ENCODE peak calls at places on chromosomes 4 and X, in four cellular contexts. One of them, this sample, is unnamed.

GRCh38 chr4:54659213-54660144 is 1.7 kb downstream of the KIT start:
- DNase-seq in heart left ventricle: no peak
- DNase-seq in BJ: no peak
- DNase-seq in pancreas: peak; percentile 39
- DNase-seq in this sample: no peak

GRCh38 chr4:157898836-157899605 is 273.8 kb downstream of the GASK1B start:
- DNase-seq in BJ: no peak
- DNase-seq in pancreas: no peak
- DNase-seq in heart left ventricle: no peak
- DNase-seq in this sample: no peak

GRCh38 chr4:52312722-52313121 is 261.6 kb downstream of the SPATA18 start:
- DNase-seq in heart left ventricle: no peak
- DNase-seq in BJ: no peak
- DNase-seq in pancreas: no peak
- DNase-seq in this sample: no peak

GRCh38 chrX:10484683-10485247 is 135.6 kb downstream of the MID1 start:
- DNase-seq in BJ: no peak
- DNase-seq in heart left ventricle: no peak
- DNase-seq in pancreas: no peak
- DNase-seq in this sample: no peak

GRCh38 chrX:13597928-13598327 is 28.5 kb downstream of the EGFL6 start:
- DNase-seq in pancreas: no peak
- DNase-seq in heart left ventricle: no peak
- DNase-seq in BJ: no peak
- DNase-seq in this sample: no peak

GRCh38 chr4:159014896-159015295 is 88.0 kb upstream of the RAPGEF2 start:
- DNase-seq in BJ: peak; percentile 52
- DNase-seq in pancreas: no peak
- DNase-seq in heart left ventricle: no peak
- DNase-seq in this sample: no peak

GRCh38 chr4:104352211-104352610 is 142.5 kb downstream of the CXXC4 start:
- DNase-seq in pancreas: no peak
- DNase-seq in BJ: no peak
- DNase-seq in heart left ventricle: no peak
- DNase-seq in this sample: no peak

GRCh38 chr4:55398966-55399365 is 3.2 kb downstream of the TMEM165 start:
- DNase-seq in pancreas: no peak
- DNase-seq in heart left ventricle: no peak
- DNase-seq in BJ: no peak
- DNase-seq in this sample: peak; percentile 22

GRCh38 chr4:56828784-56829535 is 7.5 kb upstream of the SPINK2 start:
- DNase-seq in BJ: no peak
- DNase-seq in pancreas: no peak
- DNase-seq in heart left ventricle: no peak
- DNase-seq in this sample: no peak

GRCh38 chrX:20947411-20947912 is 426.8 kb upstream of the CNKSR2 start:
- DNase-seq in heart left ventricle: no peak
- DNase-seq in pancreas: no peak
- DNase-seq in BJ: no peak
- DNase-seq in this sample: no peak

GRCh38 chr4:124025423-124025822 is 628.8 kb downstream of the SPRY1 start:
- DNase-seq in BJ: no peak
- DNase-seq in heart left ventricle: no peak
- DNase-seq in pancreas: no peak
- DNase-seq in this sample: no peak

GRCh38 chr4:2797188-2797544 is 4.3 kb downstream of the SH3BP2 start:
- DNase-seq in pancreas: peak; percentile 51
- DNase-seq in heart left ventricle: no peak
- DNase-seq in BJ: no peak
- DNase-seq in this sample: no peak

GRCh38 chrX:131213400-131213799 is 75.7 kb downstream of the IGSF1 start:
- DNase-seq in heart left ventricle: no peak
- DNase-seq in pancreas: no peak
- DNase-seq in BJ: no peak
- DNase-seq in this sample: no peak

GRCh38 chrX:131216828-131217227 is 72.3 kb downstream of the IGSF1 start:
- DNase-seq in heart left ventricle: no peak
- DNase-seq in pancreas: no peak
- DNase-seq in BJ: no peak
- DNase-seq in this sample: no peak

DNA sequence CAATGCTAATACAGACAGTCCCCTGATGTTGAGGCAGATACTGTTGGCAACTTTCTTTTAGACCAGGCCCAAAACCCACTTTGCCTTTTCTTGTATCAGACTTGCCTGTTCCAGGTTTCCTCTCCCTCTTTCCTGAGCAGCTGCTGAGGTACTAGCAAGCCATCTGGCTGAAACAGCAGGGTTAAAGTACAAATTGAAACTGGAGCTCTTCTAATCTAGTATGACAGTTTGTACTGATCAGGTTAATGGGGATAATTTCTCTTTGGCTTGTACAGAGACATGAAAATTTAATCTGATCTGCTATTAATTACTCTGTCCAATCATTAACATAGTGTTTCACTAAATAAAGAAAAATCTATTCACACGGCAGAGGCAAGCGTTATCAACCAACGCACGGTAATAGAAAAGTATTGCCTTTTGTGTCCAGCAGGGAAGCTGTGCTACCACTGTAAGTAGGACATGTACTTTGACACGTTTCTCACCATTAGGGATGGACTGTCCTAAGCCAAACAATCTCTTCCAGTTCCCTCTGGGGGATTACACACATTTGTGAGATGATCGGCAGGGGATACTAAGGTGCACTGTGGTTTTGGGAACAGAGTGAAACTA is 71.1 kb downstream of the IGSF1 start:
- DNase-seq in heart left ventricle: no peak
- DNase-seq in BJ: no peak
- DNase-seq in pancreas: no peak
- DNase-seq in this sample: no peak
- TF ChIP-seq CTCF in heart left ventricle: no peak
- TF ChIP-seq CTCF in BJ: no peak
- TF ChIP-seq CTCF in pancreas: no peak
- TF ChIP-seq CTCF in this sample: no peak

GRCh38 chr4:184268574-184269160 is 51.0 kb upstream of the ENPP6 start:
- DNase-seq in pancreas: no peak
- DNase-seq in BJ: no peak
- DNase-seq in heart left ventricle: no peak
- DNase-seq in this sample: no peak
- TF ChIP-seq CTCF in pancreas: no peak
- TF ChIP-seq CTCF in BJ: no peak
- TF ChIP-seq CTCF in heart left ventricle: no peak
- TF ChIP-seq CTCF in this sample: no peak

DNA sequence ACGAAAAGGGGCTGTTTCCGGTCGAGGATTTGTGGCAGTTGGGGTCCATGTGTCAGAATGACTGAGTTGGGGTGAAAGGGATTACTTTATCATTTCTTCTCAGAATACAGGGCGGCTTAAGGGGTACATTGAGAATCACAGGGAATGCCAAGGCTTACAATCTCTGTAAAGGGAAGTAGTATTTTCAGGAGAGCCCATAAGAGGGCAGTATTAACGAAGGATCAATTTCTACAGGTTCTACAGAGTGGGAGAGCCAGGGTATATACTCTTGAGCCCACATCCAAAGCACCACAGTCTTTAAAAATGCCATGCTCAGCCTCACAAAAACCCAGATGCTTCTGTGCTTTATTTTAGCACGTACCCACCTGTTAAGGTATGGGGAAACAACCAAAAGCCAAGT is 67.7 kb upstream of the ZXDA start:
- DNase-seq in heart left ventricle: no peak
- DNase-seq in BJ: no peak
- DNase-seq in pancreas: no peak
- DNase-seq in this sample: no peak
- TF ChIP-seq CTCF in heart left ventricle: peak; percentile 7
- TF ChIP-seq CTCF in BJ: no peak
- TF ChIP-seq CTCF in pancreas: no peak
- TF ChIP-seq CTCF in this sample: no peak

DNA sequence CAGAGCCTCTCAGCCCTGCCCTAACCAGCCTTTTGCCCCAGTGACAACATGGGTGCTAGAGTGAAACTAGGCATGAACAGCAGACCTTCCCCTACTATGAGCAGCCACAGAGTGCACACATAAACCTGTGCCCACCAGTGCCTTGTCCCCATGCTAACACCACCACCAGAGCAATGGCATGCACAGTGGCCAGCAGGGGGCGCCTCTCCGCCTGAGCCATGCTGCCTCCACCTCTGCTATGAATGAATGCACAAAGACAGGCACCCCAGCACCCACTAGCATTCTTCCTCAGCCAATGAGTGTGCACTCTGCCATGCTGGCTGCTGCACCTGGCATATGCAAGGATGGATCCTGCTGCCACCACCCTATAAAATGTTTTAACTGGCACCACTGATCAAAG is 286.9 kb upstream of the FGF16 start:
- DNase-seq in heart left ventricle: no peak
- DNase-seq in BJ: no peak
- DNase-seq in pancreas: no peak
- DNase-seq in this sample: peak; percentile 29
- TF ChIP-seq CTCF in heart left ventricle: peak; percentile 22
- TF ChIP-seq CTCF in BJ: peak; percentile 42
- TF ChIP-seq CTCF in pancreas: no peak
- TF ChIP-seq CTCF in this sample: no peak

GRCh38 chr4:186023975-186024374 is 45.0 kb upstream of the TLR3 start:
- DNase-seq in BJ: no peak
- DNase-seq in pancreas: no peak
- DNase-seq in heart left ventricle: no peak
- DNase-seq in this sample: no peak

GRCh38 chr4:186020106-186020792 is 48.7 kb upstream of the TLR3 start:
- DNase-seq in pancreas: no peak
- DNase-seq in BJ: no peak
- DNase-seq in heart left ventricle: no peak
- DNase-seq in this sample: no peak

GRCh38 chr4:186020793-186021407 is 48.1 kb upstream of the TLR3 start:
- DNase-seq in heart left ventricle: no peak
- DNase-seq in BJ: no peak
- DNase-seq in pancreas: no peak
- DNase-seq in this sample: no peak

GRCh38 chr4:186019264-186019663 is 49.7 kb upstream of the TLR3 start:
- DNase-seq in heart left ventricle: no peak
- DNase-seq in pancreas: no peak
- DNase-seq in BJ: no peak
- DNase-seq in this sample: no peak

DNA sequence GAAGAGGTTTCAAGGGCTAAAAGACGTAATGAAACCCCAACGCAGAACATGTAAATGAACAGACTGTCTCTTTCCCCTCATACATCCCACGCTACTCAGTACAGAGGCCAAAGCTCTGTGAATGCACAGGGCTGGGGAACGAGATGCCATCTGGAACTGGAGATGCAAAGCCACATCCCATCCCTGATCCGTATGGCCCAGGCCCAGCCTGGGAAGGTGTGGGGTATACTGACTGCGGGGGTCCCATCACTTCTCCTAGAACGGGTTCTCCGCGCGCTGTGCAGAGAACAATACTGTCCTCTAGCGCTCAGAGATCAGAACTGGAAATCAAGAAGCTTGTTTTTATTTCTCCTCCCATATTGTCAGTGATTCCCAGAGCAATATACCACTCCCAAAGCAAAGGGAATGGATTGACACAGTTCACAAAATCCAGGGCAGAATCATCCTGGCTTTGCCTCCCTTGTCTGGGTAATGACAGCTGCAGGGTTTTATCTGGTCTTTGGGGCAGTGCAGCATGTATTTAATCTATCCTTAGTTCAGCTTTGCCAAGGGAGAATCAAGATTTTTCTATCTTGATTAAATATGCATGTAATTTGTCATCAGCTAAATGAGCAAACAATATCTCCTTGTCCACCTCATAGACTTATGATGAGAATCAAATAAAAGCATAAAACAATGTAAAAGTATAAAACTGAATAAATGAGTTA is 47.3 kb upstream of the TLR3 start:
- DNase-seq in BJ: no peak
- DNase-seq in heart left ventricle: no peak
- DNase-seq in pancreas: no peak
- DNase-seq in this sample: peak; percentile 70
- TF ChIP-seq CTCF in BJ: peak; percentile 88
- TF ChIP-seq CTCF in heart left ventricle: peak; percentile 88
- TF ChIP-seq CTCF in pancreas: peak; percentile 73
- TF ChIP-seq CTCF in this sample: peak; percentile 72

GRCh38 chr4:143021384-143021783 is 163.3 kb upstream of the USP38 start:
- DNase-seq in heart left ventricle: no peak
- DNase-seq in pancreas: no peak
- DNase-seq in BJ: no peak
- DNase-seq in this sample: no peak

GRCh38 chr4:143023519-143023918 is 161.2 kb upstream of the USP38 start:
- DNase-seq in pancreas: no peak
- DNase-seq in BJ: no peak
- DNase-seq in heart left ventricle: no peak
- DNase-seq in this sample: no peak

GRCh38 chr4:143026459-143027170 is 158.1 kb upstream of the USP38 start:
- DNase-seq in pancreas: no peak
- DNase-seq in heart left ventricle: no peak
- DNase-seq in BJ: no peak
- DNase-seq in this sample: no peak

GRCh38 chr4:143019351-143019750 is 165.4 kb upstream of the USP38 start:
- DNase-seq in pancreas: no peak
- DNase-seq in BJ: no peak
- DNase-seq in heart left ventricle: no peak
- DNase-seq in this sample: no peak

GRCh38 chr4:143025111-143025704 is 159.5 kb upstream of the USP38 start:
- DNase-seq in heart left ventricle: no peak
- DNase-seq in pancreas: no peak
- DNase-seq in BJ: peak; percentile 18
- DNase-seq in this sample: no peak
- TF ChIP-seq CTCF in heart left ventricle: peak; percentile 44
- TF ChIP-seq CTCF in pancreas: no peak
- TF ChIP-seq CTCF in BJ: peak; percentile 55
- TF ChIP-seq CTCF in this sample: no peak

This sample was measured in glutamatergic neuron.